ENCODE peak calls at places on chromosomes 11 and 22, in ten cellular contexts. Y is A549, U is right lobe of liver, P is K562, O is GM12878, H is heart left ventricle, N is body of pancreas, X is HCT116, B is IMR-90, K is upper lobe of left lung. Q is an unnamed sample.
A peak's percentile ranks its signal among the peaks of the same experiment; 100 is the strongest.

GRCh38 chr11:100732949-100733348 is 45.9 kb downstream of the ARHGAP42 start:
- ATAC-seq in Y (no peak), U (peak; percentile 69), P (no peak), O (no peak), H (no peak), N (no peak), X (no peak), B (no peak), K (no peak), Q (no peak)

GRCh38 chr11:127609025-127609788 is 608.6 kb upstream of the KIRREL3 start:
- ATAC-seq in Y (no peak), U (peak; percentile 65), P (no peak), O (no peak), H (no peak), N (no peak), X (no peak), B (no peak), K (no peak), Q (no peak)

GRCh38 chr11:118921121-118921928 is 4.4 kb downstream of the BCL9L start:
- ATAC-seq in Y (peak; percentile 3), U (peak; percentile 23), P (no peak), O (no peak), H (peak; percentile 3), N (peak; percentile 15), X (no peak), B (peak; percentile 15), K (peak; percentile 12), Q (peak; percentile 45)

GRCh38 chr22:31347251-31348008 is 1.3 kb upstream of the PATZ1 start:
- ATAC-seq in Y (peak; percentile 78), U (peak; percentile 44), P (no peak), O (peak; percentile 58), H (peak; percentile 60), N (peak; percentile 9), X (peak; percentile 59), B (peak; percentile 21), K (peak; percentile 78), Q (peak; percentile 46)

GRCh38 chr11:122258446-122258994 is 142.5 kb upstream of the BLID start:
- ATAC-seq in Y (no peak), U (peak; percentile 39), P (no peak), O (no peak), H (no peak), N (no peak), X (no peak), B (no peak), K (peak; percentile 49), Q (no peak)

GRCh38 chr11:108853864-108854263 is 189.0 kb downstream of the DDX10 start:
- ATAC-seq in Y (no peak), U (peak; percentile 45), P (no peak), O (peak; percentile 72), H (peak; percentile 48), N (no peak), X (no peak), B (peak; percentile 66), K (no peak), Q (no peak)

GRCh38 chr11:33899383-33900037 is 7.6 kb upstream of the LMO2 start:
- ATAC-seq in Y (peak; percentile 87), U (peak; percentile 83), P (peak; percentile 69), O (no peak), H (peak; percentile 97), N (peak; percentile 77), X (peak; percentile 86), B (peak; percentile 84), K (peak; percentile 94), Q (peak; percentile 97)

GRCh38 chr22:23234409-23235161 is 54.3 kb downstream of the BCR start:
- ATAC-seq in Y (no peak), U (no peak), P (peak; percentile 28), O (peak; percentile 35), H (no peak), N (no peak), X (no peak), B (no peak), K (no peak), Q (no peak)

GRCh38 chr22:19822301-19823117 is 32.2 kb downstream of the GNB1L start:
- ATAC-seq in Y (no peak), U (peak; percentile 65), P (peak; percentile 9), O (no peak), H (no peak), N (no peak), X (no peak), B (no peak), K (no peak), Q (no peak)

GRCh38 chr22:39820266-39820665 is 73.3 kb downstream of the ENTHD1 start:
- ATAC-seq in Y (no peak), U (no peak), P (peak; percentile 36), O (no peak), H (no peak), N (no peak), X (no peak), B (peak; percentile 89), K (no peak), Q (no peak)

GRCh38 chr22:41876675-41877074 is 38.2 kb downstream of the SHISA8 start:
- ATAC-seq in Y (no peak), U (no peak), P (no peak), O (no peak), H (no peak), N (no peak), X (no peak), B (no peak), K (no peak), Q (no peak)

GRCh38 chr22:46895753-46896152 is 133.3 kb downstream of the TBC1D22A start:
- ATAC-seq in Y (no peak), U (peak; percentile 69), P (peak; percentile 91), O (no peak), H (no peak), N (no peak), X (no peak), B (no peak), K (no peak), Q (no peak)

GRCh38 chr11:65973439-65974110 is 12.0 kb downstream of the SART1 start:
- ATAC-seq in Y (no peak), U (no peak), P (peak; percentile 31), O (no peak), H (no peak), N (no peak), X (no peak), B (peak; percentile 74), K (no peak), Q (no peak)

GRCh38 chr11:3087373-3087772 is 30.1 kb upstream of the CARS1 start:
- ATAC-seq in Y (no peak), U (no peak), P (no peak), O (no peak), H (no peak), N (no peak), X (no peak), B (no peak), K (no peak), Q (no peak)

GRCh38 chr11:11860103-11860979 is 18.6 kb downstream of the USP47 start:
- ATAC-seq in Y (no peak), U (no peak), P (peak; percentile 43), O (no peak), H (peak; percentile 53), N (no peak), X (no peak), B (peak; percentile 63), K (no peak), Q (no peak)

GRCh38 chr11:129695543-129696308 is 119.9 kb upstream of the TMEM45B start:
- ATAC-seq in Y (peak; percentile 92), U (peak; percentile 92), P (peak; percentile 96), O (peak; percentile 92), H (peak; percentile 75), N (peak; percentile 86), X (peak; percentile 90), B (peak; percentile 93), K (peak; percentile 84), Q (peak; percentile 44)

GRCh38 chr11:95339554-95339953 is 108.6 kb upstream of the SESN3 start:
- ATAC-seq in Y (no peak), U (peak; percentile 38), P (no peak), O (peak; percentile 56), H (no peak), N (no peak), X (no peak), B (no peak), K (no peak), Q (no peak)

GRCh38 chr11:1300121-1300520 is 9.3 kb downstream of the TOLLIP start:
- ATAC-seq in Y (no peak), U (no peak), P (no peak), O (no peak), H (no peak), N (no peak), X (no peak), B (no peak), K (no peak), Q (no peak)

GRCh38 chr11:1299621-1300020 is 9.8 kb downstream of the TOLLIP start:
- ATAC-seq in Y (no peak), U (no peak), P (no peak), O (no peak), H (no peak), N (no peak), X (no peak), B (no peak), K (no peak), Q (peak; percentile 19)

GRCh38 chr11:1297576-1298473 is 11.6 kb downstream of the TOLLIP start:
- ATAC-seq in Y (no peak), U (peak; percentile 66), P (no peak), O (no peak), H (peak; percentile 50), N (peak; percentile 51), X (no peak), B (no peak), K (no peak), Q (no peak)

GRCh38 chr11:1300569-1301187 is 8.8 kb downstream of the TOLLIP start:
- ATAC-seq in Y (no peak), U (no peak), P (no peak), O (no peak), H (no peak), N (peak; percentile 59), X (no peak), B (no peak), K (no peak), Q (peak; percentile 22)

GRCh38 chr11:1298695-1299492 is 10.5 kb downstream of the TOLLIP start:
- ATAC-seq in Y (peak; percentile 87), U (peak; percentile 48), P (peak; percentile 47), O (no peak), H (peak; percentile 84), N (peak; percentile 78), X (no peak), B (peak; percentile 92), K (peak; percentile 92), Q (peak; percentile 96)
- H3K4me1 ChIP-seq in Y (peaks cover 34% of the 10 kb centered on the region), U (peaks cover 11% of the 10 kb centered on the region), P (peaks cover 36% of the 10 kb centered on the region), O (no peaks in the 10 kb centered on the region), H (peaks cover 13% of the 10 kb centered on the region), N (peaks cover 71% of the 10 kb centered on the region), X (peaks cover 2% of the 10 kb centered on the region), B (peaks cover 6% of the 10 kb centered on the region), K (peaks cover 58% of the 10 kb centered on the region), Q (peaks cover 23% of the 10 kb centered on the region)

GRCh38 chr22:25447689-25448434 is 116.6 kb upstream of the GRK3 start:
- ATAC-seq in Y (peak; percentile 98), U (peak; percentile 99), P (peak; percentile 90), O (peak; percentile 92), H (peak; percentile 97), N (peak; percentile 99), X (peak; percentile 96), B (peak; percentile 93), K (peak; percentile 99), Q (peak; percentile 96)
- TF ChIP-seq POLR2A in Y (peak; percentile 64), U (peak; percentile 38), P (peak; percentile 69), O (peak; percentile 64), H (peak; percentile 65), N (peak; percentile 35), X (peak; percentile 78), B (peak; percentile 70), K (peak; percentile 46), Q (no peak)

GRCh38 chr11:46914363-46914762 is 4.0 kb downstream of the LRP4 start:
- ATAC-seq in Y (no peak), U (no peak), P (no peak), O (no peak), H (peak; percentile 83), N (no peak), X (no peak), B (peak; percentile 37), K (peak; percentile 20), Q (no peak)
- H3K27ac ChIP-seq in Y (no peak overlapping the region), U (no peak overlapping the region), P (no peak overlapping the region), O (no peak overlapping the region), H (peak overlapping the region; percentile 80), N (no peak overlapping the region), X (no peak overlapping the region), B (no peak overlapping the region), K (no peak overlapping the region), Q (peak overlapping the region; percentile 3)

GRCh38 chr11:128694618-128695481 is 978 bp downstream of the FLI1 start:
- ATAC-seq in Y (no peak), U (peak; percentile 41), P (no peak), O (peak; percentile 45), H (peak; percentile 10), N (peak; percentile 26), X (no peak), B (peak; percentile 63), K (peak; percentile 55), Q (no peak)
- H3K4me1 ChIP-seq in Y (peaks cover 2% of the 10 kb centered on the region), U (no peaks in the 10 kb centered on the region), P (peaks cover 7% of the 10 kb centered on the region), O (peaks cover 26% of the 10 kb centered on the region), H (peaks cover 5% of the 10 kb centered on the region), N (peaks cover 32% of the 10 kb centered on the region), X (no peaks in the 10 kb centered on the region), B (peaks cover 10% of the 10 kb centered on the region), K (peaks cover 16% of the 10 kb centered on the region), Q (peaks cover 47% of the 10 kb centered on the region)

Q was measured in gastroesophageal sphincter.